ENCODE peak calls at places on chromosome 19, in ten cellular contexts. X is WTC11; F is NB4; G is Ammon's horn; J is ascending aorta; R is type B pancreatic cell; A is A549; V is Calu3; K is HEK293T; L is stimulated activated CD4-positive, alpha-beta T cell treated with anti-CD3 and anti-CD28 coated beads, Interleukin-1b, Interleukin-23, amount 100 ng/mL, for 1 hour. O is an unnamed sample.

GRCh38 chr19:54803410-54803809 is at the start of gene KIR2DL4:
- DNase-seq in X (no peak), F (peak; percentile 17), G (no peak), J (no peak), R (no peak), A (no peak), V (no peak), K (no peak), L (no peak), O (no peak)

GRCh38 chr19:32717496-32717895 is 2.1 kb upstream of the TDRD12 start:
- DNase-seq in X (no peak), F (no peak), G (no peak), J (no peak), R (no peak), A (no peak), V (no peak), K (no peak), L (no peak), O (no peak)

GRCh38 chr19:5891572-5891937 is 12.0 kb downstream of the NDUFA11 start:
- DNase-seq in X (no peak), F (no peak), G (no peak), J (no peak), R (no peak), A (no peak), V (no peak), K (no peak), L (no peak), O (no peak)

GRCh38 chr19:46866407-46867132 is 5.8 kb downstream of the ARHGAP35 start:
- DNase-seq in X (no peak), F (no peak), G (no peak), J (no peak), R (no peak), A (peak; percentile 58), V (no peak), K (no peak), L (no peak), O (no peak)

GRCh38 chr19:1383014-1383310 is 745 bp upstream of the NDUFS7 start:
- DNase-seq in X (no peak), F (peak; percentile 84), G (no peak), J (no peak), R (no peak), A (no peak), V (no peak), K (no peak), L (no peak), O (no peak)

GRCh38 chr19:13621413-13621812 is 115.1 kb upstream of the CACNA1A start:
- DNase-seq in X (peak; percentile 54), F (peak; percentile 11), G (no peak), J (no peak), R (no peak), A (peak; percentile 32), V (peak; percentile 67), K (no peak), L (no peak), O (peak; percentile 99)

GRCh38 chr19:869245-870177 is 10.0 kb downstream of the CFD start:
- DNase-seq in X (no peak), F (peak; percentile 55), G (no peak), J (peak; percentile 33), R (no peak), A (peak; percentile 89), V (peak; percentile 64), K (no peak), L (no peak), O (peak; percentile 95)

GRCh38 chr19:45995715-45996385 is 583 bp downstream of the CCDC61 start:
- DNase-seq in X (no peak), F (no peak), G (no peak), J (no peak), R (no peak), A (no peak), V (no peak), K (no peak), L (no peak), O (no peak)

GRCh38 chr19:5002143-5002542 is 33.2 kb downstream of the KDM4B start:
- DNase-seq in X (no peak), F (no peak), G (no peak), J (no peak), R (no peak), A (peak; percentile 27), V (peak; percentile 19), K (no peak), L (no peak), O (peak; percentile 90)

GRCh38 chr19:47694466-47695273 is 18.6 kb upstream of the EHD2 start:
- DNase-seq in X (no peak), F (no peak), G (no peak), J (no peak), R (no peak), A (no peak), V (no peak), K (no peak), L (no peak), O (no peak)

GRCh38 chr19:15508035-15508710 is at the start of gene CYP4F22:
- DNase-seq in X (peak; percentile 44), F (no peak), G (no peak), J (no peak), R (no peak), A (no peak), V (no peak), K (peak; percentile 32), L (no peak), O (no peak)

GRCh38 chr19:18551631-18552030 is 6.0 kb upstream of the KXD1 start:
- DNase-seq in X (no peak), F (no peak), G (no peak), J (no peak), R (no peak), A (no peak), V (no peak), K (no peak), L (no peak), O (no peak)

GRCh38 chr19:15769586-15769985 is 17.9 kb upstream of the OR10H5 start:
- DNase-seq in X (peak; percentile 18), F (peak; percentile 40), G (no peak), J (no peak), R (no peak), A (no peak), V (no peak), K (no peak), L (no peak), O (no peak)

GRCh38 chr19:369876-370275 is 25.3 kb upstream of the MIER2 start:
- DNase-seq in X (no peak), F (no peak), G (no peak), J (no peak), R (peak; percentile 44), A (no peak), V (no peak), K (no peak), L (no peak), O (no peak)

GRCh38 chr19:18479964-18480723 is 41.7 kb downstream of the ELL start:
- DNase-seq in X (no peak), F (no peak), G (peak; percentile 59), J (no peak), R (no peak), A (no peak), V (no peak), K (no peak), L (no peak), O (peak; percentile 78)

GRCh38 chr19:58356236-58356970 is 3.1 kb upstream of the A1BG start:
- DNase-seq in X (peak; percentile 27), F (no peak), G (no peak), J (no peak), R (no peak), A (no peak), V (no peak), K (no peak), L (no peak), O (no peak)

GRCh38 chr19:41546386-41546789 is 29.6 kb upstream of the CEACAM21 start:
- DNase-seq in X (no peak), F (peak; percentile 37), G (peak; percentile 60), J (no peak), R (no peak), A (no peak), V (no peak), K (no peak), L (no peak), O (no peak)

GRCh38 chr19:1163934-1164683 is 10.0 kb downstream of the SBNO2 start:
- DNase-seq in X (no peak), F (no peak), G (no peak), J (no peak), R (no peak), A (no peak), V (no peak), K (no peak), L (no peak), O (no peak)

GRCh38 chr19:50833117-50833801 is at the start of gene KLK15:
- DNase-seq in X (no peak), F (no peak), G (no peak), J (no peak), R (no peak), A (no peak), V (no peak), K (no peak), L (no peak), O (no peak)

GRCh38 chr19:18191640-18192062 is 1.4 kb upstream of the MPV17L2 start:
- DNase-seq in X (no peak), F (no peak), G (no peak), J (no peak), R (no peak), A (no peak), V (no peak), K (no peak), L (no peak), O (no peak)

GRCh38 chr19:12913011-12913561 is 6.0 kb downstream of the SYCE2 start:
- DNase-seq in X (peak; percentile 67), F (no peak), G (peak; percentile 93), J (no peak), R (no peak), A (no peak), V (no peak), K (peak; percentile 45), L (no peak), O (peak; percentile 64)

GRCh38 chr19:19321143-19321577 is 531 bp downstream of the MAU2 start:
- DNase-seq in X (peak; percentile 40), F (peak; percentile 60), G (no peak), J (no peak), R (no peak), A (peak; percentile 20), V (no peak), K (no peak), L (no peak), O (peak; percentile 22)

GRCh38 chr19:32858155-32858554 is 11.4 kb downstream of the SLC7A9 start:
- DNase-seq in X (no peak), F (no peak), G (no peak), J (no peak), R (no peak), A (no peak), V (no peak), K (no peak), L (no peak), O (no peak)